ENCODE peak calls at places on chromosome 10, in seven cellular contexts. V is RPMI7951, R is OCI-LY7, M is NB4, J is left ventricle myocardium superior, B is T-helper 1 cell, D is cardiac muscle cell. E is an unnamed sample.
A peak's percentile ranks its signal among the peaks of the same experiment; 100 is the strongest.

GRCh38 chr10:22761569-22762220 is 47.3 kb upstream of the PIP4K2A start:
- DNase-seq in V (no peak), R (no peak), M (no peak), J (no peak), B (no peak), D (no peak), E (no peak)

GRCh38 chr10:8037941-8038894 is 16.3 kb upstream of the GATA3 start:
- DNase-seq in V (no peak), R (no peak), M (no peak), J (no peak), B (no peak), D (no peak), E (no peak)

GRCh38 chr10:69103784-69104183 is 15.9 kb downstream of the SRGN start:
- DNase-seq in V (no peak), R (no peak), M (no peak), J (no peak), B (no peak), D (no peak), E (no peak)

GRCh38 chr10:120824864-120825263 is 26.3 kb upstream of the WDR11 start:
- DNase-seq in V (peak; percentile 10), R (peak; percentile 29), M (peak; percentile 52), J (no peak), B (no peak), D (peak; percentile 17), E (no peak)

GRCh38 chr10:93687737-93688136 is 14.7 kb downstream of the FRA10AC1 start:
- DNase-seq in V (no peak), R (no peak), M (no peak), J (no peak), B (no peak), D (no peak), E (no peak)

GRCh38 chr10:48340734-48341133 is 34.3 kb downstream of the MAPK8 start:
- DNase-seq in V (no peak), R (no peak), M (no peak), J (no peak), B (no peak), D (no peak), E (no peak)

GRCh38 chr10:6006991-6007390 is 29.6 kb upstream of the IL15RA start:
- DNase-seq in V (no peak), R (no peak), M (no peak), J (no peak), B (no peak), D (no peak), E (no peak)

GRCh38 chr10:580796-581195 is 108.7 kb downstream of the DIP2C start:
- DNase-seq in V (peak; percentile 84), R (no peak), M (no peak), J (no peak), B (no peak), D (peak; percentile 87), E (no peak)

GRCh38 chr10:15567952-15568351 is 151.8 kb downstream of the ITGA8 start:
- DNase-seq in V (no peak), R (no peak), M (no peak), J (no peak), B (no peak), D (no peak), E (no peak)

GRCh38 chr10:72158174-72158573 is 57.6 kb upstream of the ANAPC16 start:
- DNase-seq in V (no peak), R (no peak), M (no peak), J (no peak), B (no peak), D (no peak), E (no peak)

GRCh38 chr10:87092861-87093460 is 1.7 kb downstream of the GLUD1 start:
- DNase-seq in V (peak; percentile 53), R (peak; percentile 54), M (peak; percentile 73), J (no peak), B (peak; percentile 13), D (peak; percentile 42), E (peak; percentile 29)

GRCh38 chr10:86899670-86900276 is 57.6 kb downstream of the MMRN2 start:
- DNase-seq in V (peak; percentile 46), R (peak; percentile 33), M (peak; percentile 72), J (no peak), B (no peak), D (peak; percentile 83), E (no peak)

GRCh38 chr10:101631821-101632475 is 43.8 kb downstream of the DPCD start:
- DNase-seq in V (no peak), R (no peak), M (no peak), J (no peak), B (no peak), D (no peak), E (no peak)